ENCODE peak calls at places on chromosome 1, in eight cellular contexts. One of them, this sample, is unnamed.

GRCh38 chr1:46555826-46556619 is 4.6 kb upstream of the KNCN start:
- DNase-seq in uterus: no peak
- DNase-seq in pancreas: no peak
- DNase-seq in spleen: no peak
- DNase-seq in CD8-positive, alpha-beta T cell: no peak
- DNase-seq in stomach: no peak
- DNase-seq in bronchial epithelial cell: no peak
- DNase-seq in tibial nerve: no peak
- DNase-seq in this sample: no peak

GRCh38 chr1:166432655-166433054 is 265.9 kb upstream of the FAM78B start:
- DNase-seq in stomach: no peak
- DNase-seq in tibial nerve: no peak
- DNase-seq in uterus: no peak
- DNase-seq in pancreas: no peak
- DNase-seq in spleen: no peak
- DNase-seq in CD8-positive, alpha-beta T cell: no peak
- DNase-seq in bronchial epithelial cell: no peak
- DNase-seq in this sample: no peak

GRCh38 chr1:32876341-32877210 is 5.9 kb upstream of the FNDC5 start:
- DNase-seq in tibial nerve: no peak
- DNase-seq in CD8-positive, alpha-beta T cell: peak; percentile 25
- DNase-seq in bronchial epithelial cell: peak; percentile 29
- DNase-seq in stomach: peak; percentile 71
- DNase-seq in uterus: no peak
- DNase-seq in pancreas: peak; percentile 51
- DNase-seq in spleen: peak; percentile 89
- DNase-seq in this sample: no peak

GRCh38 chr1:85447000-85447943 is 17.7 kb downstream of the DDAH1 start:
- DNase-seq in tibial nerve: no peak
- DNase-seq in bronchial epithelial cell: no peak
- DNase-seq in spleen: no peak
- DNase-seq in CD8-positive, alpha-beta T cell: no peak
- DNase-seq in pancreas: no peak
- DNase-seq in stomach: no peak
- DNase-seq in uterus: no peak
- DNase-seq in this sample: no peak

GRCh38 chr1:197868751-197869501 is 33.5 kb upstream of the C1orf53 start:
- DNase-seq in uterus: no peak
- DNase-seq in tibial nerve: no peak
- DNase-seq in spleen: no peak
- DNase-seq in bronchial epithelial cell: peak; percentile 69
- DNase-seq in CD8-positive, alpha-beta T cell: peak; percentile 30
- DNase-seq in stomach: no peak
- DNase-seq in pancreas: peak; percentile 46
- DNase-seq in this sample: no peak

GRCh38 chr1:16172964-16173446 is 17.1 kb upstream of the EPHA2 start:
- DNase-seq in CD8-positive, alpha-beta T cell: no peak
- DNase-seq in stomach: peak; percentile 53
- DNase-seq in bronchial epithelial cell: peak; percentile 84
- DNase-seq in uterus: no peak
- DNase-seq in pancreas: no peak
- DNase-seq in spleen: no peak
- DNase-seq in tibial nerve: no peak
- DNase-seq in this sample: no peak

GRCh38 chr1:12179111-12179519 is 12.3 kb downstream of the TNFRSF1B start:
- DNase-seq in CD8-positive, alpha-beta T cell: peak; percentile 83
- DNase-seq in tibial nerve: no peak
- DNase-seq in stomach: no peak
- DNase-seq in spleen: no peak
- DNase-seq in pancreas: no peak
- DNase-seq in bronchial epithelial cell: no peak
- DNase-seq in uterus: peak; percentile 48
- DNase-seq in this sample: no peak

GRCh38 chr1:86105533-86105866 is 51.1 kb downstream of the COL24A1 start:
- DNase-seq in stomach: no peak
- DNase-seq in spleen: no peak
- DNase-seq in pancreas: no peak
- DNase-seq in CD8-positive, alpha-beta T cell: no peak
- DNase-seq in uterus: no peak
- DNase-seq in tibial nerve: no peak
- DNase-seq in bronchial epithelial cell: no peak
- DNase-seq in this sample: no peak

GRCh38 chr1:203744008-203744972 is 20.7 kb upstream of the LAX1 start:
- DNase-seq in bronchial epithelial cell: peak; percentile 53
- DNase-seq in tibial nerve: peak; percentile 58
- DNase-seq in spleen: no peak
- DNase-seq in pancreas: no peak
- DNase-seq in stomach: peak; percentile 31
- DNase-seq in CD8-positive, alpha-beta T cell: peak; percentile 21
- DNase-seq in uterus: peak; percentile 62
- DNase-seq in this sample: peak; percentile 89

GRCh38 chr1:208907785-208908184 is 663.6 kb upstream of the PLXNA2 start:
- DNase-seq in tibial nerve: no peak
- DNase-seq in stomach: no peak
- DNase-seq in pancreas: no peak
- DNase-seq in uterus: no peak
- DNase-seq in spleen: no peak
- DNase-seq in CD8-positive, alpha-beta T cell: no peak
- DNase-seq in bronchial epithelial cell: no peak
- DNase-seq in this sample: no peak

GRCh38 chr1:93616996-93617669 is 64.5 kb downstream of the BCAR3 start:
- DNase-seq in CD8-positive, alpha-beta T cell: no peak
- DNase-seq in bronchial epithelial cell: no peak
- DNase-seq in pancreas: peak; percentile 81
- DNase-seq in stomach: peak; percentile 79
- DNase-seq in uterus: peak; percentile 36
- DNase-seq in spleen: no peak
- DNase-seq in tibial nerve: no peak
- DNase-seq in this sample: peak; percentile 68

GRCh38 chr1:236689713-236690569 is 3.6 kb downstream of the ACTN2 start:
- DNase-seq in stomach: no peak
- DNase-seq in pancreas: no peak
- DNase-seq in tibial nerve: no peak
- DNase-seq in bronchial epithelial cell: peak; percentile 29
- DNase-seq in CD8-positive, alpha-beta T cell: no peak
- DNase-seq in uterus: no peak
- DNase-seq in spleen: no peak
- DNase-seq in this sample: no peak

DNA sequence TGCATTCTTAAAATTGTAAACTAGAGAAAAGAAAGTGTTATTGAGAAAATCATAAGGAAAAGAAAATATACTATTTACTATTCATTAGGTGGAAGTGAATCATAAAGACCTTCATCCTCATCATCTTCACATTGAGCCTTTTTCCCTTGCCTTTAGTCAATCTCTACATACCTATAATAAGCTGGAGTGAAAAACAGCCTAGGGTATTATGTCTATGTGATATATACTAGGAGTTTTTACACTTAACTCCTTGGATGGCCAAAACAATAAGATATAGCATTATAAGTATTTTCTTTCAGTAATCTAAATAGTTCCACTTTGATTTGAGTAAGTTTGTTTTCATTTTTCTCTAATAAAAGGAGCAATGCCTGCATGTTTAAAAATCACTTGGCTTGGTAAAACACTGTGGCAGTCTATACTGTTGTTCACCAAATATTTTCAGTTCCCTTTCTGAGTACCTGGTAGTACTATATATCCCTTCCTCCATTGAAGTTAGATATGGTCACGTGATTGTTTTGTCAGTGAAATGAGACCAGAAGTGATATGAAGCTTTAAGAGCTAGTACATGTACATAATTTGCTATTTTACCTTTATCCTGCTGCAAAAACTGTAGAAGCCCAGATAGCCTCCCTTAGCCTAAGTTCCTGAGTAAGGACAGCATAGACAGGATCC is 78.3 kb downstream of the CLEC20A start:
- DNase-seq in spleen: no peak
- DNase-seq in tibial nerve: no peak
- DNase-seq in stomach: no peak
- DNase-seq in CD8-positive, alpha-beta T cell: no peak
- DNase-seq in uterus: no peak
- DNase-seq in bronchial epithelial cell: no peak
- DNase-seq in pancreas: no peak
- DNase-seq in this sample: no peak
- H3K4me3 ChIP-seq in spleen: no peak overlapping the region
- H3K4me3 ChIP-seq in tibial nerve: no peak overlapping the region
- H3K4me3 ChIP-seq in stomach: no peak overlapping the region
- H3K4me3 ChIP-seq in CD8-positive, alpha-beta T cell: no peak overlapping the region
- H3K4me3 ChIP-seq in uterus: no peak overlapping the region
- H3K4me3 ChIP-seq in bronchial epithelial cell: no peak overlapping the region
- H3K4me3 ChIP-seq in pancreas: no peak overlapping the region
- H3K4me3 ChIP-seq in this sample: no peak overlapping the region

GRCh38 chr1:1775364-1776226 is 2.7 kb downstream of the NADK start:
- DNase-seq in CD8-positive, alpha-beta T cell: no peak
- DNase-seq in spleen: no peak
- DNase-seq in tibial nerve: no peak
- DNase-seq in bronchial epithelial cell: no peak
- DNase-seq in uterus: no peak
- DNase-seq in pancreas: no peak
- DNase-seq in stomach: no peak
- DNase-seq in this sample: no peak
- H3K4me3 ChIP-seq in CD8-positive, alpha-beta T cell: no peak overlapping the region
- H3K4me3 ChIP-seq in spleen: peak overlapping the region; percentile 1
- H3K4me3 ChIP-seq in tibial nerve: no peak overlapping the region
- H3K4me3 ChIP-seq in bronchial epithelial cell: no peak overlapping the region
- H3K4me3 ChIP-seq in uterus: no peak overlapping the region
- H3K4me3 ChIP-seq in pancreas: no peak overlapping the region
- H3K4me3 ChIP-seq in stomach: no peak overlapping the region
- H3K4me3 ChIP-seq in this sample: no peak overlapping the region

GRCh38 chr1:205319081-205320018 is 2.2 kb downstream of the NUAK2 start:
- DNase-seq in CD8-positive, alpha-beta T cell: peak; percentile 38
- DNase-seq in bronchial epithelial cell: peak; percentile 81
- DNase-seq in stomach: peak; percentile 94
- DNase-seq in uterus: peak; percentile 27
- DNase-seq in tibial nerve: peak; percentile 54
- DNase-seq in pancreas: peak; percentile 91
- DNase-seq in spleen: peak; percentile 81
- DNase-seq in this sample: peak; percentile 77
- H3K4me3 ChIP-seq in CD8-positive, alpha-beta T cell: peak overlapping the region; percentile 73
- H3K4me3 ChIP-seq in bronchial epithelial cell: peak overlapping the region; percentile 28
- H3K4me3 ChIP-seq in stomach: peak overlapping the region; percentile 17
- H3K4me3 ChIP-seq in uterus: no peak overlapping the region
- H3K4me3 ChIP-seq in tibial nerve: no peak overlapping the region
- H3K4me3 ChIP-seq in pancreas: peak overlapping the region; percentile 68
- H3K4me3 ChIP-seq in spleen: peak overlapping the region; percentile 64
- H3K4me3 ChIP-seq in this sample: no peak overlapping the region

DNA sequence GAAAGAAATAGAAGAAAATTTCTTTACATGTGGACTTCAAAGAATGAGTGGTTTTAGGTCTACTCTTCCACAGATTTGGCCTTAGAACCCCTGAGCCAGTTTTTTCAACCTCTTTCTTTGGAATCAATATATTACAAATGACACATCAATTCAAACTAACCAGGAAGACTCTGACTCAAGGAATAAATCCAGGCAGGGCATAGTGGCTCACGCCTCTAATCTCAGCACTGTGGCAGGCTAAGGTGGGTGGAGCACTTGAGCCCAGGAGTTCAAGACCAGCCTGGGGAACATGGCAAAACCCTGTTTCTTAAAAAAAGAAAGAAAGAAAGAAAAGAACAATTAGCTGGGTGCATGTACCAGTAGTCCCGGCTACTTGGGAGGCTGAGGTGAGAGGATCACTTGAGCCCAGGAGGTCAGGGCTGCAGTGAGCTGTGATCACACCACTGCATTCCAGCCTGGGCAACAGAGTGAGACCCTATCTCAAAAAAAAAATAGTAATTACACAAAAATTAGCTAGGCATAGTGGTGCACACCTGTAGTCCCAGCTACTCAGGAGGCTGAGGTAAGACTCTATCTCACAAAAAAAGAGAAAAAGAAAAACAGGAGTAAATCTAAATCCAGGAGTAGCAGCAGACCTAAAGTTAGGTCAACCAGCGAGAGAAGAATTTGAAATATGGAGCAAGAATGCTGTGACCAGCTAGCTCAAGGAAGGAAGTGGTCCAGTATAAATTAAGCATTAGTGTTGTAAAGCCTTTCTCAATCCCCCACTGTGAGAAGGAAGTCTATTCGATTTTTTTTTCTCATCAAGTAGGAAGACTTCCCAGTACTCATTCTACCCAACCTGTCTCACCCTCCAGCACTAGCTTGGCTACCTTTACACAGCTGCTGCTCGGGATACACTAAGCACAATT is 1.9 kb downstream of the SORT1 start:
- DNase-seq in CD8-positive, alpha-beta T cell: no peak
- DNase-seq in pancreas: no peak
- DNase-seq in spleen: no peak
- DNase-seq in uterus: no peak
- DNase-seq in stomach: no peak
- DNase-seq in tibial nerve: no peak
- DNase-seq in bronchial epithelial cell: no peak
- DNase-seq in this sample: no peak
- H3K4me3 ChIP-seq in CD8-positive, alpha-beta T cell: no peak overlapping the region
- H3K4me3 ChIP-seq in pancreas: no peak overlapping the region
- H3K4me3 ChIP-seq in spleen: no peak overlapping the region
- H3K4me3 ChIP-seq in uterus: no peak overlapping the region
- H3K4me3 ChIP-seq in stomach: peak overlapping the region; percentile 65
- H3K4me3 ChIP-seq in tibial nerve: peak overlapping the region; percentile 43
- H3K4me3 ChIP-seq in bronchial epithelial cell: no peak overlapping the region
- H3K4me3 ChIP-seq in this sample: peak overlapping the region; percentile 63